ENCODE peak calls at places on chromosomes 13 and 19, in five cellular contexts. One of them, this sample, is unnamed.

GRCh38 chr13:95296326-95296939 is 4.8 kb downstream of the ABCC4 start:
- DNase-seq in WTC11: peak
- DNase-seq in OCI-LY7: peak
- DNase-seq in GM12865: peak
- DNase-seq in fibroblast of pulmonary artery: peak
- DNase-seq in this sample: no peak

GRCh38 chr19:14480695-14481069 is 5.5 kb upstream of the PTGER1 start:
- DNase-seq in OCI-LY7: no peak
- DNase-seq in WTC11: no peak
- DNase-seq in fibroblast of pulmonary artery: no peak
- DNase-seq in GM12865: no peak
- DNase-seq in this sample: peak

GRCh38 chr13:43397110-43397509 is 373.7 kb downstream of the DNAJC15 start:
- DNase-seq in fibroblast of pulmonary artery: peak
- DNase-seq in WTC11: no peak
- DNase-seq in OCI-LY7: no peak
- DNase-seq in GM12865: no peak
- DNase-seq in this sample: no peak

GRCh38 chr19:7781157-7781556 is 18.1 kb downstream of the CLEC4M start:
- DNase-seq in WTC11: no peak
- DNase-seq in fibroblast of pulmonary artery: no peak
- DNase-seq in GM12865: no peak
- DNase-seq in OCI-LY7: no peak
- DNase-seq in this sample: no peak

GRCh38 chr19:18650048-18650435 is 13.2 kb downstream of the KLHL26 start:
- DNase-seq in fibroblast of pulmonary artery: peak
- DNase-seq in OCI-LY7: no peak
- DNase-seq in GM12865: no peak
- DNase-seq in WTC11: no peak
- DNase-seq in this sample: no peak

GRCh38 chr13:60642552-60642951 is 245.5 kb downstream of the TDRD3 start:
- DNase-seq in OCI-LY7: no peak
- DNase-seq in WTC11: no peak
- DNase-seq in fibroblast of pulmonary artery: no peak
- DNase-seq in GM12865: no peak
- DNase-seq in this sample: no peak

GRCh38 chr13:111184685-111185401 is 69.7 kb downstream of the ARHGEF7 start:
- DNase-seq in fibroblast of pulmonary artery: no peak
- DNase-seq in WTC11: no peak
- DNase-seq in GM12865: peak
- DNase-seq in OCI-LY7: peak
- DNase-seq in this sample: peak

GRCh38 chr13:29548722-29549446 is 46.6 kb downstream of the SLC7A1 start:
- DNase-seq in GM12865: no peak
- DNase-seq in fibroblast of pulmonary artery: peak
- DNase-seq in OCI-LY7: no peak
- DNase-seq in WTC11: no peak
- DNase-seq in this sample: no peak

GRCh38 chr19:28401739-28402138 is 811.2 kb downstream of the UQCRFS1 start:
- DNase-seq in GM12865: no peak
- DNase-seq in fibroblast of pulmonary artery: no peak
- DNase-seq in OCI-LY7: no peak
- DNase-seq in WTC11: no peak
- DNase-seq in this sample: no peak

GRCh38 chr19:39514840-39515550 is at the start of gene SELENOV:
- DNase-seq in WTC11: peak
- DNase-seq in fibroblast of pulmonary artery: no peak
- DNase-seq in OCI-LY7: no peak
- DNase-seq in GM12865: no peak
- DNase-seq in this sample: no peak

GRCh38 chr13:20769091-20769490 is 4.7 kb downstream of the EEF1AKMT1 start:
- DNase-seq in GM12865: no peak
- DNase-seq in WTC11: no peak
- DNase-seq in fibroblast of pulmonary artery: no peak
- DNase-seq in OCI-LY7: no peak
- DNase-seq in this sample: no peak

GRCh38 chr13:100602472-100603142 is 14.0 kb upstream of the GGACT start:
- DNase-seq in WTC11: no peak
- DNase-seq in OCI-LY7: no peak
- DNase-seq in fibroblast of pulmonary artery: no peak
- DNase-seq in GM12865: no peak
- DNase-seq in this sample: no peak

GRCh38 chr19:34733266-34733825 is 697 bp upstream of the ZNF181 start:
- DNase-seq in WTC11: peak
- DNase-seq in fibroblast of pulmonary artery: no peak
- DNase-seq in OCI-LY7: peak
- DNase-seq in GM12865: peak
- DNase-seq in this sample: no peak

GRCh38 chr13:77509221-77509620 is 26.3 kb upstream of the SCEL start:
- DNase-seq in fibroblast of pulmonary artery: peak
- DNase-seq in GM12865: no peak
- DNase-seq in WTC11: no peak
- DNase-seq in OCI-LY7: no peak
- DNase-seq in this sample: no peak

GRCh38 chr19:14337510-14337909 is 43.7 kb upstream of the ADGRE5 start:
- DNase-seq in fibroblast of pulmonary artery: peak
- DNase-seq in GM12865: peak
- DNase-seq in WTC11: peak
- DNase-seq in OCI-LY7: peak
- DNase-seq in this sample: no peak

GRCh38 chr19:50332264-50333038 is 3.3 kb upstream of the KCNC3 start:
- DNase-seq in GM12865: peak
- DNase-seq in OCI-LY7: no peak
- DNase-seq in WTC11: peak
- DNase-seq in fibroblast of pulmonary artery: no peak
- DNase-seq in this sample: peak

GRCh38 chr13:99067160-99067985 is 89.5 kb upstream of the DOCK9 start:
- DNase-seq in OCI-LY7: no peak
- DNase-seq in WTC11: no peak
- DNase-seq in GM12865: no peak
- DNase-seq in fibroblast of pulmonary artery: peak
- DNase-seq in this sample: no peak

GRCh38 chr19:7337380-7338194 is 11.2 kb upstream of the ARHGEF18 start:
- DNase-seq in fibroblast of pulmonary artery: no peak
- DNase-seq in OCI-LY7: peak
- DNase-seq in GM12865: peak
- DNase-seq in WTC11: no peak
- DNase-seq in this sample: peak

DNA sequence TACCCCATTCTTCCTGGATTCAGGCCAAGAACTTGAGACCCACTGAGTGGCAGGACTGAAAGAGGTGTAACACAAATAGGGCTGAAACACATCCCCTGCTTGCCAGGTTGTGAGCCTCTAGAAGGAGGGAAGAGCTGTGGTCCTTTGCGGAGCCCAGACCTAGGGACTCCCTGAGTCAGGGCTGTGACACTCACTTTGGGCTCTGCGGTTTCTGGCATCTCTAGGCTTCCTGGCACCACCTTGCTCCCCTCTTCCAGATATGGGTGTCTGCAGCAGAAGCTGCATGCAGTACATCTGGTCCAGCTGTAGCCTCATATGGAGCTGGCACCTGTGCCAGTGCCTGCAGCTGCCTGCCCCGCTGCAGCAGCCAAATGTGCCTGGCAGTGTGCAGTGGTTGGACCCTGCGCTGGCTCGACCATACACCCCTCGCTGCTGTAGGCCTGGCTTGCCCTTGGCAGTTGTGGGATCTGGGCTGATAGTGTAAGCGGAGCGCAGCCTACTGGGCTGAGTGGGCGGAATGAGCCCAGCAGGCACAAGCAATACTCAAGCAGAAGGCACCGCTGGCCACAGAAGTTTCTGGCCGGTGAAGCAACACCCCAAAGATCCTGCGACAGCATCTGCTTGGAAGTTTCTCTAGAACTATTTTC is 290.4 kb downstream of the SLITRK6 start:
- DNase-seq in GM12865: no peak
- DNase-seq in OCI-LY7: no peak
- DNase-seq in WTC11: peak
- DNase-seq in fibroblast of pulmonary artery: peak
- DNase-seq in this sample: no peak
- TF ChIP-seq CTCF in GM12865: no peak
- TF ChIP-seq CTCF in OCI-LY7: no peak
- TF ChIP-seq CTCF in WTC11: no peak
- TF ChIP-seq CTCF in fibroblast of pulmonary artery: no peak
- TF ChIP-seq CTCF in this sample: no peak

GRCh38 chr13:33797622-33798021 is 20.3 kb upstream of the RFC3 start:
- DNase-seq in WTC11: no peak
- DNase-seq in fibroblast of pulmonary artery: peak
- DNase-seq in GM12865: peak
- DNase-seq in OCI-LY7: no peak
- DNase-seq in this sample: no peak

GRCh38 chr13:33798023-33798422 is 19.9 kb upstream of the RFC3 start:
- DNase-seq in OCI-LY7: no peak
- DNase-seq in GM12865: no peak
- DNase-seq in fibroblast of pulmonary artery: no peak
- DNase-seq in WTC11: no peak
- DNase-seq in this sample: no peak

GRCh38 chr13:33796095-33796494 is 21.9 kb upstream of the RFC3 start:
- DNase-seq in OCI-LY7: no peak
- DNase-seq in fibroblast of pulmonary artery: no peak
- DNase-seq in GM12865: no peak
- DNase-seq in WTC11: no peak
- DNase-seq in this sample: no peak

GRCh38 chr13:33800646-33801186 is 17.2 kb upstream of the RFC3 start:
- DNase-seq in fibroblast of pulmonary artery: no peak
- DNase-seq in WTC11: no peak
- DNase-seq in GM12865: no peak
- DNase-seq in OCI-LY7: no peak
- DNase-seq in this sample: no peak

DNA sequence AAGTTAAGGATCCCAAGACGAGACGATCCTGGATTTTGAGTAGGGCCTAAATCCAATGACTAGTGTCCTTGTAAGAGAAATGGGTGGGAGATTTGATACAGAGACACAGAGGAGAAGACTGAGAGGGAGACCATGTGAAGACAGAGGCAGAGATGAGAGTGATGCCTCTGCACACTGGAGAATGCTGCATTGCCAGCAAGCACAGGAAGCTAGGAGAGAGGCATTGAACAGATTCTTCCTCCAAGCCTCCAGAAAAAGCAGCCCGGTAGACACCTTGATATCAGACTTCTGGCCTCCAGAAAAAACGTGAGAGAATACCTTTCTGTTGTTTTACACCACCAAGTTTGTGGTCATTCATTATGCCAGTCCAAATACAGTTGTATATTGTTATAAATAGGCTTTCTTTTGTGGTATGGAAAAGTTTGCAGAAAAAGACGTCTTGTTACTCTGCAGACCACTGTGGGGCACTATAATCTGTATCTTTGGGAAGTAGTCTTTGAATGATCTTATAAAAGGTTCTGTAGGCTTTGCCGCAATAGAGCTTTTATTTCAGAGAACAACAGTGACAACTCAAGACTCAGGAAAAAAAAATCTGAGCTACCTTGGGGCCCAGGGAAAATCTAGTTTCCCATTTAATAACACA is 17.9 kb upstream of the RFC3 start:
- DNase-seq in GM12865: peak
- DNase-seq in fibroblast of pulmonary artery: peak
- DNase-seq in WTC11: no peak
- DNase-seq in OCI-LY7: peak
- DNase-seq in this sample: no peak
- TF ChIP-seq CTCF in GM12865: peak
- TF ChIP-seq CTCF in fibroblast of pulmonary artery: peak
- TF ChIP-seq CTCF in WTC11: no peak
- TF ChIP-seq CTCF in OCI-LY7: peak
- TF ChIP-seq CTCF in this sample: peak

DNA sequence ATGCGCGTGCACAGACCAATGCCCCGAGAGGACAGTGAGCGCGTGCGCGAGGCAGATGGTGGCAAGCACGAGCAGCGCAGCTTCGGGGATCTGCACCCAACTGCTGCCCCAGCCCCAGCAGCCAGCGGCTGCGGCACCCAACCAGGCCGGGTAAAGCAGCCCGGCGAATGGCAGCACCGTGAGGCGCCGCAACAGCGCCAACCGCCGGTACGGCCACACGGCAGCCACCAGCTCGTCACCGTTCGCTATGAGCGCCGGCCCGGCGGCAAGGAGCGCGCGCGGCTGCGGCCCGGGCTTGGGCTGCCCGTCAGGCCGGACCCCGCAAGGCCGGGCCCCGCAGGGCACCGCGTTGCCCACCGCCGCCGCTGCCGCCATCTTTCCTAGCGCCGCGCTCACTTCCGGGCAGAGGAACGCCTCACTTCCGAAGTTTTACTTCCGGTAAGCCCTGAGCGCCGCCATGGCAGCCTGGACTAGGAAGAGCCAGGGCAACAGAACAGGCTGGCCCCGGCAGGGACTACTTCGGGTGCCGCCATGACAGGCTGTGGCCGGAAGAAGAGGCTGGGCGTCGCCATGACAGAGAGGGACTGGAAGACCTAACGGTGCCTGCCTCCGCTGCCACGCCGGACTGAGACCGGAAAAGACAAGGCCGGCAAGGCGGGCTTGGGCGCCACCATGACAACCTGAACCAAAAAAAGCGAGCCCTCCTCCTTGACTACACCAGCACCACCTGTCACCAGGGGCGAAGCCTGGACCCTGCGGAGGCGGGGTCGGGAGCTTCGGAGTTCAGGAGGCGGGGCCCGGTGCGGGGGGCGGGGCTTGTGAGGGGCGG is at the start of gene ATP13A1:
- DNase-seq in OCI-LY7: peak
- DNase-seq in fibroblast of pulmonary artery: peak
- DNase-seq in GM12865: peak
- DNase-seq in WTC11: peak
- DNase-seq in this sample: peak
- TF ChIP-seq CTCF in OCI-LY7: peak
- TF ChIP-seq CTCF in fibroblast of pulmonary artery: no peak
- TF ChIP-seq CTCF in GM12865: peak
- TF ChIP-seq CTCF in WTC11: no peak
- TF ChIP-seq CTCF in this sample: peak

DNA sequence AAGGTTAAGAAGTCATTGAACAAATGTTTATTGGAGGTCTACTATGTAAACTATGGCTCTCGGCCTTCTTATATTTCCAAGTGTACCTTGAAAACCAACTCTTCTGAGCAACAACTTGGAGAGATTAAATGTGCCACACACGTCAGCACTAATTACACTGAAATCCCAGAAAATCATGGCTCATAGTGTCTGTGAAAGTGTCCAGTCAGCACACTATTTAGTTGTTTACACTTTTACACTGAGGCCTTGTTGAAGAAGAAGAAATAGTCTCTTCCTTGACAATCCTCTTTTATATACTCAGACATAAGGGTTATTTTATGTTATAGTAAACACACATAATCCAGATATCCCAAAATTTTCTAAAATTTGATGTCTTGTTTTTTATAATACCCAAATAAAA is 30.9 kb upstream of the NBEA start:
- DNase-seq in fibroblast of pulmonary artery: no peak
- DNase-seq in GM12865: no peak
- DNase-seq in WTC11: no peak
- DNase-seq in OCI-LY7: no peak
- DNase-seq in this sample: no peak
- TF ChIP-seq CTCF in fibroblast of pulmonary artery: no peak
- TF ChIP-seq CTCF in GM12865: no peak
- TF ChIP-seq CTCF in WTC11: no peak
- TF ChIP-seq CTCF in OCI-LY7: no peak
- TF ChIP-seq CTCF in this sample: no peak

This sample was measured in GM13977.